ENCODE peak calls at places on chromosomes 1 and 21, in eight cellular contexts. One of them, this sample, is unnamed. For H3K4me1, the result is how much of the 10 kb centered on the place peaks cover.

GRCh38 chr1:36339215-36339614 is 15.8 kb upstream of the EVA1B start:
- DNase-seq in psoas muscle: peak
- DNase-seq in upper lobe of right lung: no peak
- DNase-seq in A549: no peak
- DNase-seq in uterus: no peak
- DNase-seq in heart left ventricle: no peak
- DNase-seq in heart right ventricle: no peak
- DNase-seq in PC-3: no peak
- DNase-seq in this sample: no peak

GRCh38 chr1:228809621-228810313 is 74.5 kb downstream of the RHOU start:
- DNase-seq in psoas muscle: no peak
- DNase-seq in upper lobe of right lung: no peak
- DNase-seq in A549: no peak
- DNase-seq in uterus: no peak
- DNase-seq in heart left ventricle: no peak
- DNase-seq in heart right ventricle: no peak
- DNase-seq in PC-3: no peak
- DNase-seq in this sample: no peak

GRCh38 chr1:213938776-213939175 is 49.0 kb upstream of the PROX1 start:
- DNase-seq in psoas muscle: no peak
- DNase-seq in upper lobe of right lung: no peak
- DNase-seq in A549: no peak
- DNase-seq in uterus: no peak
- DNase-seq in heart left ventricle: no peak
- DNase-seq in heart right ventricle: no peak
- DNase-seq in PC-3: no peak
- DNase-seq in this sample: no peak

GRCh38 chr1:226738995-226739695 is at the start of gene ITPKB:
- DNase-seq in psoas muscle: peak
- DNase-seq in upper lobe of right lung: peak
- DNase-seq in A549: no peak
- DNase-seq in uterus: peak
- DNase-seq in heart left ventricle: peak
- DNase-seq in heart right ventricle: peak
- DNase-seq in PC-3: peak
- DNase-seq in this sample: peak

GRCh38 chr21:25405991-25406390 is 201.3 kb downstream of the MRPL39 start:
- DNase-seq in psoas muscle: no peak
- DNase-seq in upper lobe of right lung: no peak
- DNase-seq in A549: no peak
- DNase-seq in uterus: no peak
- DNase-seq in heart left ventricle: no peak
- DNase-seq in heart right ventricle: no peak
- DNase-seq in PC-3: no peak
- DNase-seq in this sample: no peak

GRCh38 chr1:107648071-107648470 is 316.9 kb downstream of the VAV3 start:
- DNase-seq in psoas muscle: no peak
- DNase-seq in upper lobe of right lung: no peak
- DNase-seq in A549: no peak
- DNase-seq in uterus: no peak
- DNase-seq in heart left ventricle: no peak
- DNase-seq in heart right ventricle: no peak
- DNase-seq in PC-3: peak
- DNase-seq in this sample: no peak

GRCh38 chr1:9059944-9060744 is 9.3 kb downstream of the SLC2A5 start:
- DNase-seq in psoas muscle: no peak
- DNase-seq in upper lobe of right lung: peak
- DNase-seq in A549: no peak
- DNase-seq in uterus: no peak
- DNase-seq in heart left ventricle: no peak
- DNase-seq in heart right ventricle: no peak
- DNase-seq in PC-3: no peak
- DNase-seq in this sample: no peak

GRCh38 chr1:47941609-47942237 is 55.5 kb downstream of the TRABD2B start:
- DNase-seq in psoas muscle: no peak
- DNase-seq in upper lobe of right lung: no peak
- DNase-seq in A549: peak
- DNase-seq in uterus: no peak
- DNase-seq in heart left ventricle: no peak
- DNase-seq in heart right ventricle: no peak
- DNase-seq in PC-3: peak
- DNase-seq in this sample: no peak

GRCh38 chr1:48966583-48966982 is 189.9 kb upstream of the BEND5 start:
- DNase-seq in psoas muscle: no peak
- DNase-seq in upper lobe of right lung: no peak
- DNase-seq in A549: no peak
- DNase-seq in uterus: no peak
- DNase-seq in heart left ventricle: no peak
- DNase-seq in heart right ventricle: no peak
- DNase-seq in PC-3: peak
- DNase-seq in this sample: no peak

GRCh38 chr1:169326644-169327316 is 40.8 kb downstream of the NME7 start:
- DNase-seq in psoas muscle: no peak
- DNase-seq in upper lobe of right lung: no peak
- DNase-seq in A549: no peak
- DNase-seq in uterus: no peak
- DNase-seq in heart left ventricle: no peak
- DNase-seq in heart right ventricle: no peak
- DNase-seq in PC-3: peak
- DNase-seq in this sample: no peak

GRCh38 chr1:59880735-59881134 is 45.8 kb downstream of the CYP2J2 start:
- DNase-seq in psoas muscle: peak
- DNase-seq in upper lobe of right lung: no peak
- DNase-seq in A549: no peak
- DNase-seq in uterus: no peak
- DNase-seq in heart left ventricle: peak
- DNase-seq in heart right ventricle: no peak
- DNase-seq in PC-3: no peak
- DNase-seq in this sample: no peak

GRCh38 chr1:109490029-109490933 is 3.6 kb upstream of the CYB561D1 start:
- DNase-seq in psoas muscle: peak
- DNase-seq in upper lobe of right lung: no peak
- DNase-seq in A549: peak
- DNase-seq in uterus: peak
- DNase-seq in heart left ventricle: peak
- DNase-seq in heart right ventricle: peak
- DNase-seq in PC-3: peak
- DNase-seq in this sample: peak

GRCh38 chr21:21612446-21612845 is 614.2 kb downstream of the NCAM2 start:
- DNase-seq in psoas muscle: no peak
- DNase-seq in upper lobe of right lung: no peak
- DNase-seq in A549: no peak
- DNase-seq in uterus: no peak
- DNase-seq in heart left ventricle: no peak
- DNase-seq in heart right ventricle: no peak
- DNase-seq in PC-3: peak
- DNase-seq in this sample: no peak

GRCh38 chr1:41452704-41453350 is 31.7 kb downstream of the EDN2 start:
- DNase-seq in psoas muscle: no peak
- DNase-seq in upper lobe of right lung: no peak
- DNase-seq in A549: no peak
- DNase-seq in uterus: no peak
- DNase-seq in heart left ventricle: no peak
- DNase-seq in heart right ventricle: no peak
- DNase-seq in PC-3: no peak
- DNase-seq in this sample: no peak
- TF ChIP-seq CTCF in psoas muscle: no peak
- TF ChIP-seq CTCF in upper lobe of right lung: no peak
- TF ChIP-seq CTCF in A549: no peak
- TF ChIP-seq CTCF in uterus: no peak
- TF ChIP-seq CTCF in heart left ventricle: no peak
- TF ChIP-seq CTCF in heart right ventricle: no peak
- TF ChIP-seq CTCF in PC-3: no peak
- TF ChIP-seq CTCF in this sample: no peak

DNA sequence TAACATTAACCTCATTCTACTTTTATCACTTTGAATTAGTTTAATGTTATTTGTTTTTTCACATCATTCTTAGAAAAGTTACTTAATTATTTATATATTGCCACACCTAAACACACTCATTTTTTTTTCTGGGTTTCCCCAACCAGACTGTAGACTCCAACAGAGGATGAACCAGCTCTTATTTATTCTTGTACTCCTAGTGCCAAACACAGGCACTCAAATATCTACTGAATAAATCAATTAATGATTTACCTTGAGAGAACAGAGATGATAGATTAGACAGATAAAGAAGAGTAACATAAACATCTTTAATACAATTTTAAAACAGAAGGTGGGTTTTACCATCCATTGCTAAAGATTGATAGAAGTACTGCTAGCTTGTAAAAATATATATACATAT is 35.6 kb downstream of the EGLN1 start:
- DNase-seq in psoas muscle: no peak
- DNase-seq in upper lobe of right lung: no peak
- DNase-seq in A549: no peak
- DNase-seq in uterus: no peak
- DNase-seq in heart left ventricle: no peak
- DNase-seq in heart right ventricle: no peak
- DNase-seq in PC-3: no peak
- DNase-seq in this sample: no peak
- H3K4me1 ChIP-seq in psoas muscle: half or more
- H3K4me1 ChIP-seq in upper lobe of right lung: under half
- H3K4me1 ChIP-seq in A549: half or more
- H3K4me1 ChIP-seq in uterus: under half
- H3K4me1 ChIP-seq in heart left ventricle: under half
- H3K4me1 ChIP-seq in heart right ventricle: half or more
- H3K4me1 ChIP-seq in PC-3: half or more
- H3K4me1 ChIP-seq in this sample: under half

DNA sequence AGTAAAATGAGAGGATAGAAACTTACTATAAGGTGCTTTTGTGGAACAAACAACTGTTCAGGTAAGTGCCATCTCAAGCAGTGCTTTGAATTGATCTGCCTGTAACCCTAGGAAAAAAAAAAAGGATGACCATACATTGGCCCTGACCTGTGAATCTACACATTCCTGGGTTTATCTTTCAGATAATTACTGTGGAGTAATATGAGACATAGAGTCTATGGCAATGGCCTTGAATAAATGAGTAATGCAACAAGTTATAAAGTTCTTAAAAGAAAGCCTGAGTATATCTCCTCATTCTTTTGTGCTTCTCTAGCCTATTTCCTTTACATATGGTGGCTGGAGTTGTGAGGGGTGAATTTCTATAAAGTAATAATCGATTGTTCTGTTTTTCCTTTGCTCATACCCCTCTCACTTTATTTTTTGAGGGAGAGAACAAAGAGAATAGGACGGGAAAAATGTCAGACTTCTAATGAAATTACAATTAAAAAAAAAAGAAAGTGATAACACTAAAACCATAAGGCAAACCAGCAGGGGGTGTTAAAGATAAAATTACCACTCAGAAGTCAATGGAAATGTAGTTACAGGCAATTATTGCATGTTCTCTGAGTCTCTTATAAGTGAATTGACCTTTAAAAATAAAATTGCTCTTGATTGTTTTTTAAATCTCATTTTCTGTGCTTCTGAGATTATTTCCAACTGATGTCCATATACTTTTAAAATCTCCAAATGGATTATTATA is 12.4 kb upstream of the ATP1A1 start:
- DNase-seq in psoas muscle: no peak
- DNase-seq in upper lobe of right lung: no peak
- DNase-seq in A549: no peak
- DNase-seq in uterus: no peak
- DNase-seq in heart left ventricle: no peak
- DNase-seq in heart right ventricle: no peak
- DNase-seq in PC-3: peak
- DNase-seq in this sample: no peak
- TF ChIP-seq CTCF in psoas muscle: peak
- TF ChIP-seq CTCF in upper lobe of right lung: peak
- TF ChIP-seq CTCF in A549: peak
- TF ChIP-seq CTCF in uterus: no peak
- TF ChIP-seq CTCF in heart left ventricle: peak
- TF ChIP-seq CTCF in heart right ventricle: peak
- TF ChIP-seq CTCF in PC-3: peak
- TF ChIP-seq CTCF in this sample: no peak

GRCh38 chr1:205809942-205810345 is 3.1 kb downstream of the SLC41A1 start:
- DNase-seq in psoas muscle: peak
- DNase-seq in upper lobe of right lung: no peak
- DNase-seq in A549: no peak
- DNase-seq in uterus: no peak
- DNase-seq in heart left ventricle: peak
- DNase-seq in heart right ventricle: no peak
- DNase-seq in PC-3: no peak
- DNase-seq in this sample: no peak
- H3K4me1 ChIP-seq in psoas muscle: half or more
- H3K4me1 ChIP-seq in upper lobe of right lung: under half
- H3K4me1 ChIP-seq in A549: under half
- H3K4me1 ChIP-seq in uterus: under half
- H3K4me1 ChIP-seq in heart left ventricle: under half
- H3K4me1 ChIP-seq in heart right ventricle: half or more
- H3K4me1 ChIP-seq in PC-3: under half
- H3K4me1 ChIP-seq in this sample: under half

DNA sequence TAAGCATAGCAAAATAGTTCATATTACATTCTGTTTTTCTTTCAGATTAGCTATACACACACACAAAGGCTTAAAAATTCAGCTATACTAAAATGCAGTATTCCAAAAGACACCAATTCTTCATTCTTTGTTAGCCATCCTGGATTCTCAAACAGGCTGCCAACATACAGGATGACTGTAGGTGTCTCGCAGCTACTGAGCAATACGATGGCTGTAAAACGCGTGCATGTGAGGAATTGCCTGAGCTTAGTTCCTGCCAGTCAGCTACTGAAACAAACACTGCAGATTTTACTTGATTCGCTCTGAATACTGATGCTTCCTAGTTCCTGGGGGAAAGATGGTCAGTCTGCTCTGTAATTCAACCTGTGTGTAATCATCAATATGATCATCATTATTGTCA is 24.7 kb upstream of the HMGN1 start:
- DNase-seq in psoas muscle: no peak
- DNase-seq in upper lobe of right lung: no peak
- DNase-seq in A549: no peak
- DNase-seq in uterus: no peak
- DNase-seq in heart left ventricle: no peak
- DNase-seq in heart right ventricle: no peak
- DNase-seq in PC-3: peak
- DNase-seq in this sample: no peak
- TF ChIP-seq CTCF in psoas muscle: peak
- TF ChIP-seq CTCF in upper lobe of right lung: peak
- TF ChIP-seq CTCF in A549: no peak
- TF ChIP-seq CTCF in uterus: no peak
- TF ChIP-seq CTCF in heart left ventricle: peak
- TF ChIP-seq CTCF in heart right ventricle: no peak
- TF ChIP-seq CTCF in PC-3: peak
- TF ChIP-seq CTCF in this sample: no peak